ENCODE peak calls at places on chromosome 19, in four cellular contexts. C is dorsolateral prefrontal cortex, K is Calu3, Z is left lung. S is an unnamed sample.

GRCh38 chr19:7395360-7395781 is 46.6 kb downstream of the ARHGEF18 start:
- DNase-seq in K (no peak), Z (no peak), C (no peak), S (no peak)

GRCh38 chr19:7987084-7987768 is 18.2 kb downstream of the ELAVL1 start:
- DNase-seq in C (no peak), K (no peak), Z (no peak), S (no peak)

GRCh38 chr19:46076951-46077814 is 36.4 kb upstream of the IGFL4 start:
- DNase-seq in C (peak; percentile 68), Z (no peak), K (peak; percentile 86), S (peak; percentile 79)

GRCh38 chr19:17255150-17255621 is 9.4 kb downstream of the USHBP1 start:
- DNase-seq in Z (peak; percentile 61), C (no peak), K (peak; percentile 40), S (no peak)

GRCh38 chr19:43525836-43526771 is 897 bp downstream of the ETHE1 start:
- DNase-seq in K (peak; percentile 48), Z (no peak), C (no peak), S (peak; percentile 34)

GRCh38 chr19:16645140-16645539 is 14.8 kb downstream of the SMIM7 start:
- DNase-seq in Z (no peak), K (no peak), C (peak; percentile 51), S (no peak)

GRCh38 chr19:7679017-7679720 is 1.5 kb upstream of the TRAPPC5 start:
- DNase-seq in K (peak; percentile 23), C (no peak), Z (no peak), S (no peak)

GRCh38 chr19:1286859-1287621 is 1.4 kb downstream of the EFNA2 start:
- DNase-seq in C (no peak), K (no peak), Z (no peak), S (no peak)

GRCh38 chr19:10817291-10818038 is 18.5 kb downstream of the TMED1 start:
- DNase-seq in C (no peak), K (no peak), Z (peak; percentile 62), S (no peak)

GRCh38 chr19:52492201-52492960 is 35.1 kb upstream of the ZNF808 start:
- DNase-seq in K (no peak), C (no peak), Z (no peak), S (peak; percentile 45)

GRCh38 chr19:38692458-38693379 is 45.3 kb downstream of the ACTN4 start:
- DNase-seq in Z (no peak), C (no peak), K (peak; percentile 39), S (no peak)
- TF ChIP-seq CTCF in Z (no peak), C (no peak), K (no peak), S (no peak)

GRCh38 chr19:5215431-5215830 is 125.2 kb downstream of the PTPRS start:
- DNase-seq in K (no peak), Z (no peak), C (no peak), S (no peak)
- TF ChIP-seq CTCF in K (no peak), Z (no peak), C (no peak), S (no peak)

GRCh38 chr19:31140717-31141116 is 208.5 kb downstream of the TSHZ3 start:
- DNase-seq in C (no peak), K (no peak), Z (no peak), S (no peak)
- TF ChIP-seq CTCF in C (no peak), K (no peak), Z (no peak), S (no peak)

DNA sequence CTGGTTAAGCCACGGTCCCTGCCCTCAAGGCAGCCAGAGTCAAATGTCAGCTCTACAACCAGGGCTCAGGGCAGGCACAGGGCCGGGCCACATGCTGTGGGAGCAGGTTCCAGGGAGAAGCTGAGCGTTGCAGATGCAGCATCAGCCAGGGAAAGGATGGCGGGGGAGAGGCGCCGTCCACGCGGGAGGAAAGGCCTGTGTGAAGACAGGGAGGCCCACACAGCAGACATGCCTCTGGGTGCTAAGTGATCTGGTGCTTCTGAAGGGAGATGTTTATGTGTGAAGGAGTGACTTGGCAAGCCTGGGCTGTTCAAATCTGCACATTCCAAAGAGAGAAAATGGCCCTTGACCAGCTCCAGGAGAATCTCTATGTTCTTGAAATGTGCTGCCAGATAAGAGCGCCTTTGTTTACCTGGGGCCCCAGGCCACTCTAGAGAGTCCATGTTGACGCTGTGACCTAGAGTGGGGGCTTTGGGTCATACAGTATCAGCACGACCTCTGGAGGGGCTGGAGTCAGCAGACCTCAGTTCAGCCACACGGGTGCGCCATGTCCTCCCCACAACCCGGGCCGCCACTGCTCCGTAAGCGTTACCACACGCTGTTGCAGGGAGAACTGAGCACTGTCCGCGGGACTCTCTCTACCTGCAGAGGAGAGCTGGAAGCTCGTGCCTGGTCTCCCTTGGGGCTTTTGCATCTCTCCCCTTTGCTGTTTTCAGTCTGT is 15.9 kb upstream of the ATF5 start:
- DNase-seq in Z (no peak), K (no peak), C (no peak), S (no peak)
- TF ChIP-seq CTCF in Z (no peak), K (no peak), C (no peak), S (no peak)

GRCh38 chr19:42219812-42220750 is at the start of gene ZNF526:
- DNase-seq in Z (peak; percentile 98), K (peak; percentile 98), C (peak; percentile 95), S (peak; percentile 96)
- TF ChIP-seq CTCF in Z (no peak), K (no peak), C (peak; percentile 35), S (no peak)

GRCh38 chr19:48812094-48812929 is 1.5 kb upstream of the BCAT2 start:
- DNase-seq in Z (peak; percentile 90), K (peak; percentile 93), C (peak; percentile 73), S (peak; percentile 52)
- TF ChIP-seq CTCF in Z (no peak), K (no peak), C (peak; percentile 19), S (no peak)

GRCh38 chr19:35555301-35556005 is 8.0 kb downstream of the ATP4A start:
- DNase-seq in C (no peak), K (peak; percentile 71), Z (no peak), S (peak; percentile 56)
- TF ChIP-seq CTCF in C (no peak), K (peak; percentile 77), Z (no peak), S (no peak)

DNA sequence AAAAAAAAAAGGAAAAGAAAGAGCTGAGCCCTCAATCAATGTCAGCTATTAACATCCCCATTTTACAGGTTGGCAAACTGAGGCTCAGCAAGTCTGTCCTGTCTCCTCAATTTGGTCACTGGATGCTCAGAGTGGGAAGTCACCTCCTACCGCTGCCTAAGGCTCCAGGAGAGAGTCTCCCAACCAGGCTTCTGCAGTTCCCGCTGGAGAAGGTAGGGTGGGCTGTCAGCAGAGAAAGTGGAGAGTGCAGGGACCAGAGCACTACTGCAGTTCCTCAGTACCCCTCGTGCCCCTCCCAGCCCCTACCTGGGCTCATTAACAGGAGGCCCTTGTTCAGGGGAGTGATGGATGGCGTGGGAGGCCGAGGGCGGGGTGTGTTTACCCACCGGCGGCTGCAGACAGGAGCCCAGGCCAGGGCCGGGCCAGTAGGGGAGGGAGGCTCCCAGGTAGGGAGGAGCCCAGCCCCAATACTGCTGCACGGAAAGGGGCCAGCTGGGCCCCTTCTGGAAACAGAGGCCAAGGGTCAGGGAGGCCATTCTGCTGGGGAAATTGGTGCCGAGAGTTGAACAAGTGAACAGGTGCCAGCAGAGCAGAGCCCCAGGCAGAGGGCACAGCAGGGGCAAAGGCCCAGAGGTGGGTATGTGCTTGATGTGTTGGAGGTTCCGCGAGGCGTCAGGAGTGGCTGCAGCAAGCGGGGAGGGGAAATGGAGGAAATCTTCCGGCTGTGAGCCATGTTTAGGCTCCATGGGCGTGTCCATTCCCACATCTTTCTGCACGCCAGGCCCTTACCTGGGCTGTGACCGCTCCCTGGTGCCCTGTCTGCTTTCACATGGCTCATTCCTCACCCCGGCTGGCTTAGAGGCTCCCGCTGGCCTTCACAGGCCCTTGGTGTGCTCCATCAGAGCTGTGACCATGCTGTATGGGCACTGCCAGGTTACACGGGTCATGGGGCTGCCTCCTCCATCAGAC is 7.6 kb upstream of the COMP start:
- DNase-seq in C (no peak), Z (no peak), K (peak; percentile 24), S (no peak)
- TF ChIP-seq CTCF in C (no peak), Z (no peak), K (no peak), S (no peak)